ENCODE peak calls at places on chromosomes 7 and 10, in five cellular contexts. T is heart left ventricle, K is fibroblast of mammary gland, Y is NB4, G is mammary epithelial cell. D is an unnamed sample.
A peak's percentile ranks its signal among the peaks of the same experiment; 100 is the strongest.

GRCh38 chr10:8129438-8129837 is 75.0 kb downstream of the GATA3 start:
- DNase-seq in T (no peak), K (no peak), Y (no peak), G (peak; percentile 62), D (no peak)

GRCh38 chr10:50561816-50562215 is 61.9 kb downstream of the SGMS1 start:
- DNase-seq in T (no peak), K (no peak), Y (no peak), G (no peak), D (no peak)

GRCh38 chr10:79445217-79445707 is at the start of gene ZCCHC24:
- DNase-seq in T (no peak), K (no peak), Y (peak; percentile 68), G (peak; percentile 54), D (peak; percentile 36)

GRCh38 chr7:145016068-145016467 is 180.2 kb upstream of the TPK1 start:
- DNase-seq in T (no peak), K (no peak), Y (peak; percentile 27), G (no peak), D (no peak)

GRCh38 chr7:45982132-45982531 is 61.1 kb upstream of the IGFBP3 start:
- DNase-seq in T (no peak), K (no peak), Y (no peak), G (no peak), D (no peak)

GRCh38 chr10:103145046-103145445 is 48.0 kb downstream of the NT5C2 start:
- DNase-seq in T (no peak), K (no peak), Y (no peak), G (no peak), D (peak; percentile 57)

GRCh38 chr7:37916017-37916672 is 472 bp downstream of the SFRP4 start:
- DNase-seq in T (peak; percentile 10), K (no peak), Y (peak; percentile 50), G (peak; percentile 14), D (no peak)

GRCh38 chr10:71442000-71442399 is 45.3 kb downstream of the CDH23 start:
- DNase-seq in T (no peak), K (no peak), Y (no peak), G (no peak), D (no peak)

GRCh38 chr10:2933041-2933440 is 134.3 kb upstream of the PFKP start:
- DNase-seq in T (no peak), K (no peak), Y (no peak), G (no peak), D (no peak)

GRCh38 chr7:142711722-142712616 is 37.3 kb upstream of the PRSS1 start:
- DNase-seq in T (no peak), K (peak; percentile 45), Y (peak; percentile 27), G (peak; percentile 8), D (peak; percentile 55)

GRCh38 chr7:5421626-5422323 is 1.9 kb downstream of the TNRC18 start:
- DNase-seq in T (peak; percentile 73), K (peak; percentile 77), Y (peak; percentile 81), G (peak; percentile 49), D (peak; percentile 70)

GRCh38 chr7:134777908-134778580 is 1.4 kb upstream of the CALD1 start:
- DNase-seq in T (no peak), K (peak; percentile 64), Y (peak; percentile 19), G (peak; percentile 58), D (peak; percentile 79)

GRCh38 chr7:135375908-135376699 is 133.8 kb downstream of the CNOT4 start:
- DNase-seq in T (no peak), K (no peak), Y (no peak), G (no peak), D (no peak)

GRCh38 chr10:92268763-92269162 is 22.1 kb downstream of the CPEB3 start:
- DNase-seq in T (no peak), K (no peak), Y (peak; percentile 65), G (no peak), D (no peak)

GRCh38 chr10:105644559-105644958 is 1003.5 kb downstream of the SORCS3 start:
- DNase-seq in T (no peak), K (no peak), Y (no peak), G (no peak), D (no peak)

GRCh38 chr10:18786458-18786857 is 127.2 kb downstream of the ARL5B start:
- DNase-seq in T (no peak), K (no peak), Y (no peak), G (no peak), D (no peak)

GRCh38 chr10:123257904-123258303 is 103.7 kb downstream of the BUB3 start:
- DNase-seq in T (no peak), K (no peak), Y (no peak), G (no peak), D (no peak)

GRCh38 chr10:80515511-80515910 is 22.2 kb upstream of the SH2D4B start:
- DNase-seq in T (no peak), K (no peak), Y (no peak), G (no peak), D (no peak)
- TF ChIP-seq CTCF in T (no peak), K (no peak), Y (no peak), G (no peak), D (no peak)

GRCh38 chr10:28432210-28432676 is 100.7 kb upstream of the WAC start:
- DNase-seq in T (peak; percentile 60), K (peak; percentile 75), Y (peak; percentile 69), G (peak; percentile 43), D (peak; percentile 79)
- H3K4me3 ChIP-seq in T (peak overlapping the region; percentile 11), K (no peak overlapping the region), Y (no peak overlapping the region), G (no peak overlapping the region), D (no peak overlapping the region)

GRCh38 chr10:112229901-112230300 is 46.3 kb upstream of the GPAM start:
- DNase-seq in T (no peak), K (no peak), Y (no peak), G (peak; percentile 36), D (no peak)

GRCh38 chr10:112231602-112232001 is 48.0 kb upstream of the GPAM start:
- DNase-seq in T (no peak), K (no peak), Y (no peak), G (no peak), D (no peak)

GRCh38 chr10:112229096-112229495 is 45.5 kb upstream of the GPAM start:
- DNase-seq in T (no peak), K (peak; percentile 57), Y (no peak), G (no peak), D (no peak)

GRCh38 chr10:112232670-112233069 is 49.1 kb upstream of the GPAM start:
- DNase-seq in T (no peak), K (no peak), Y (no peak), G (no peak), D (no peak)

GRCh38 chr10:112230325-112230988 is 46.9 kb upstream of the GPAM start:
- DNase-seq in T (no peak), K (peak; percentile 42), Y (no peak), G (no peak), D (peak; percentile 14)
- TF ChIP-seq CTCF in T (no peak), K (no peak), Y (no peak), G (no peak), D (no peak)

DNA sequence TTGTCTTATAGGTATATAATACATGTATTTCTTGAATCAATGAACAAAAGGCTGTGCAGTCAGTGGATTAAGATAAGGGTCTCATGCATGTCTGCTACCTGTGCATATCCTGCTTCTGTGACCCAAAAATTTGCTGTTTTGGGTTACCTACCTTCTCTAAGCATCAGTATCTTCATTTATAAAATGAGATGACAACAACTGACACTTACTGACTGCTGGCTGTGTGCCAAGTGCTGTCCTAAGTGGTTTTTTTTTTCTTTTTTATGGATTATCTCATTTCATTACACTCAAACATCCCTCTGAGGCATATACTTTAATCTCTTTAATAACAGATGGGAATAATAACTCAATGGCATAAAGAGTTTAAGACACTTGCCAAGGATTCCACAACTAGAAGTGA is 2.1 kb downstream of the PDK4 start:
- DNase-seq in T (no peak), K (no peak), Y (no peak), G (no peak), D (no peak)
- H3K4me3 ChIP-seq in T (peak overlapping the region; percentile 98), K (no peak overlapping the region), Y (no peak overlapping the region), G (no peak overlapping the region), D (peak overlapping the region; percentile 76)

DNA sequence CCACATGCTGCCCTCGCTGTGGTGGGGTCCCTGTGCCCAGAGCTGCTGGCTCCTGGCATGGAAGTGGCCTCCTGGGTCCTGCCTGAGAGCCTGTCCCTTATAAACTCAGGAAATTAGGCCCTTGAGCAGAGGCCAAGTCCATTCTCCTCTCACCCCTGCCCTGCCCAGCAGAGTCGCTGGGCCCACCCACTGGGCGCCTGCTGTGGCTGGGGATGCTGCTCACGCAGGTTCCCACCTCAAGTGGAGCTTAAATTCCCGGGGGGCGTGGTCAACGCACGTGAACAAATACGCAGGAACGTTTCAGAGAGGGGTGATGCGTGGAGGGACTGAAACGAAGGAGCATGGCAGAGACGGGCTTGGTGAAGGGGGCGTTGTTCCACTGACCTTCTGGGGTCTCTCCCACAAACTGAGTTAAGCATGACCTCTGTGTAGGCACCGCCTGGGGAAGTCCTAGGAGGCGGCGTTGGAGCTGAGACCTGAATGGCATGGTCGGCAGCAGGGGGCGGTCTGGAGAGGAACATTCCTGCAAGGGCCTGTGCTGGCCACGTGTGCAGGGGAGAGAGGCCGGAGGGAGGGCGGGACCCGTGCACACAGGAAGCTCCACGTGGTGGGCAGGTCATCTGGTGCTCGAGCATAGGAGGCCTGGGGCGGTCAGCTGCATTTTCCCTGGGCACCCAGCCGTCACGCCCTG is 27.9 kb downstream of the FAM20C start:
- DNase-seq in T (no peak), K (peak; percentile 30), Y (no peak), G (no peak), D (no peak)
- TF ChIP-seq CTCF in T (no peak), K (no peak), Y (no peak), G (no peak), D (no peak)

DNA sequence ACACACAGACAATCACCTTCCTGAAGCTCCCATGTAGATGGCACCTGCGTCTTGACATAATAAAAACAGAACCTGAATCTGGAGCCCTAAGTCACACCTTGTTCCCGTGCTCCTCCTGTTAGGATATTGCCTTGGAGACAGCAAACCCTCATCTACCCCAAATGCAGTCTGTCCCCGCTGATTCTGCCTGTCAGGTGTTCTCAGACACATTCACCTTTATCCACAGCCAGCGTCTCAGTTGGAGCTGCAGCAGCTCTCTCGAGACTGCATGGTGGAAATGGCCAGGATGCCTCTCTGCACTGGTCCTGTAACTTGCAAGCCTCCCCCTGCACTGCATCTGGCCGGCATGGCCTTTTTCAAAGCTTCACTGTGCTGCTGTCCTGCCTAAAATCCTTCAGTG is 218.0 kb upstream of the ZNF32 start:
- DNase-seq in T (no peak), K (no peak), Y (no peak), G (no peak), D (no peak)
- H3K4me3 ChIP-seq in T (no peak overlapping the region), K (no peak overlapping the region), Y (no peak overlapping the region), G (no peak overlapping the region), D (no peak overlapping the region)